ENCODE peak calls at places on chromosomes 4 and X, in six cellular contexts. One of them, this sample, is unnamed. For H3K4me1 and H3K36me3, the result is how much of the 10 kb centered on the place peaks cover.

GRCh38 chrX:45757272-45757671 is 556.6 kb upstream of the DIPK2B start:
- DNase-seq in right lobe of liver: no peak
- DNase-seq in PC-3: no peak
- DNase-seq in breast epithelium: no peak
- DNase-seq in K562: no peak
- DNase-seq in heart left ventricle: no peak
- DNase-seq in this sample: no peak

GRCh38 chr4:7817877-7818675 is 121.6 kb downstream of the AFAP1 start:
- DNase-seq in heart left ventricle: no peak
- DNase-seq in PC-3: no peak
- DNase-seq in K562: no peak
- DNase-seq in breast epithelium: no peak
- DNase-seq in right lobe of liver: no peak
- DNase-seq in this sample: no peak

GRCh38 chr4:21410372-21410771 is 538.2 kb downstream of the KCNIP4 start:
- DNase-seq in heart left ventricle: no peak
- DNase-seq in PC-3: no peak
- DNase-seq in right lobe of liver: no peak
- DNase-seq in K562: no peak
- DNase-seq in breast epithelium: no peak
- DNase-seq in this sample: no peak

GRCh38 chr4:148056879-148057278 is 325.0 kb downstream of the ARHGAP10 start:
- DNase-seq in PC-3: peak
- DNase-seq in right lobe of liver: peak
- DNase-seq in breast epithelium: no peak
- DNase-seq in heart left ventricle: no peak
- DNase-seq in K562: peak
- DNase-seq in this sample: no peak

GRCh38 chr4:78611215-78611558 is 59.6 kb downstream of the ANXA3 start:
- DNase-seq in heart left ventricle: no peak
- DNase-seq in K562: no peak
- DNase-seq in PC-3: no peak
- DNase-seq in breast epithelium: no peak
- DNase-seq in right lobe of liver: no peak
- DNase-seq in this sample: no peak

GRCh38 chrX:128975716-128976115 is 547.6 kb downstream of the SMARCA1 start:
- DNase-seq in PC-3: peak
- DNase-seq in K562: peak
- DNase-seq in heart left ventricle: no peak
- DNase-seq in right lobe of liver: no peak
- DNase-seq in breast epithelium: no peak
- DNase-seq in this sample: no peak

GRCh38 chrX:9717376-9717775 is 48.3 kb downstream of the GPR143 start:
- DNase-seq in K562: no peak
- DNase-seq in PC-3: no peak
- DNase-seq in right lobe of liver: no peak
- DNase-seq in breast epithelium: no peak
- DNase-seq in heart left ventricle: no peak
- DNase-seq in this sample: no peak

GRCh38 chr4:79413486-79413885 is 5.5 kb upstream of the GK2 start:
- DNase-seq in heart left ventricle: no peak
- DNase-seq in PC-3: no peak
- DNase-seq in K562: no peak
- DNase-seq in breast epithelium: no peak
- DNase-seq in right lobe of liver: no peak
- DNase-seq in this sample: no peak

GRCh38 chr4:74006009-74006476 is 7.6 kb upstream of the CXCL5 start:
- DNase-seq in breast epithelium: no peak
- DNase-seq in heart left ventricle: no peak
- DNase-seq in PC-3: peak
- DNase-seq in K562: no peak
- DNase-seq in right lobe of liver: no peak
- DNase-seq in this sample: no peak

GRCh38 chrX:12080265-12080664 is 58.0 kb upstream of the FRMPD4 start:
- DNase-seq in right lobe of liver: no peak
- DNase-seq in heart left ventricle: no peak
- DNase-seq in PC-3: peak
- DNase-seq in breast epithelium: no peak
- DNase-seq in K562: peak
- DNase-seq in this sample: peak

GRCh38 chrX:17039826-17040225 is 93.4 kb downstream of the REPS2 start:
- DNase-seq in breast epithelium: no peak
- DNase-seq in PC-3: peak
- DNase-seq in right lobe of liver: no peak
- DNase-seq in K562: no peak
- DNase-seq in heart left ventricle: no peak
- DNase-seq in this sample: no peak

GRCh38 chr4:142383800-142384470 is 462.2 kb downstream of the INPP4B start:
- DNase-seq in breast epithelium: no peak
- DNase-seq in K562: no peak
- DNase-seq in heart left ventricle: no peak
- DNase-seq in PC-3: no peak
- DNase-seq in right lobe of liver: no peak
- DNase-seq in this sample: no peak

GRCh38 chr4:23476514-23477090 is 413.2 kb downstream of the PPARGC1A start:
- DNase-seq in PC-3: peak
- DNase-seq in right lobe of liver: no peak
- DNase-seq in K562: no peak
- DNase-seq in heart left ventricle: no peak
- DNase-seq in breast epithelium: no peak
- DNase-seq in this sample: no peak

GRCh38 chr4:184694412-184694956 is 39.4 kb downstream of the CENPU start:
- DNase-seq in PC-3: no peak
- DNase-seq in breast epithelium: no peak
- DNase-seq in heart left ventricle: no peak
- DNase-seq in K562: no peak
- DNase-seq in right lobe of liver: no peak
- DNase-seq in this sample: no peak

GRCh38 chr4:48065587-48066052 is 49.0 kb downstream of the NIPAL1 start:
- DNase-seq in breast epithelium: no peak
- DNase-seq in K562: no peak
- DNase-seq in PC-3: no peak
- DNase-seq in heart left ventricle: no peak
- DNase-seq in right lobe of liver: no peak
- DNase-seq in this sample: no peak

GRCh38 chrX:101430457-101431078 is 22.5 kb downstream of the HNRNPH2 start:
- DNase-seq in PC-3: peak
- DNase-seq in right lobe of liver: no peak
- DNase-seq in K562: no peak
- DNase-seq in heart left ventricle: no peak
- DNase-seq in breast epithelium: no peak
- DNase-seq in this sample: no peak

GRCh38 chr4:40719008-40719623 is 30.6 kb upstream of the NSUN7 start:
- DNase-seq in K562: peak
- DNase-seq in right lobe of liver: no peak
- DNase-seq in breast epithelium: no peak
- DNase-seq in heart left ventricle: no peak
- DNase-seq in PC-3: peak
- DNase-seq in this sample: no peak

GRCh38 chr4:73414936-73415271 is 10.8 kb downstream of the ALB start:
- DNase-seq in right lobe of liver: no peak
- DNase-seq in PC-3: no peak
- DNase-seq in breast epithelium: no peak
- DNase-seq in K562: no peak
- DNase-seq in heart left ventricle: no peak
- DNase-seq in this sample: no peak

GRCh38 chr4:91957963-91958362 is 345.8 kb upstream of the GRID2 start:
- DNase-seq in K562: no peak
- DNase-seq in heart left ventricle: no peak
- DNase-seq in breast epithelium: no peak
- DNase-seq in right lobe of liver: no peak
- DNase-seq in PC-3: no peak
- DNase-seq in this sample: no peak

GRCh38 chrX:38156838-38157237 is 63.8 kb downstream of the SRPX start:
- DNase-seq in heart left ventricle: no peak
- DNase-seq in K562: peak
- DNase-seq in PC-3: no peak
- DNase-seq in breast epithelium: no peak
- DNase-seq in right lobe of liver: no peak
- DNase-seq in this sample: no peak

GRCh38 chr4:6695660-6696581 is 2.2 kb downstream of the S100P start:
- DNase-seq in K562: no peak
- DNase-seq in breast epithelium: peak
- DNase-seq in heart left ventricle: no peak
- DNase-seq in PC-3: peak
- DNase-seq in right lobe of liver: peak
- DNase-seq in this sample: peak

GRCh38 chr4:14752341-14753046 is 249.8 kb upstream of the CPEB2 start:
- DNase-seq in breast epithelium: no peak
- DNase-seq in right lobe of liver: no peak
- DNase-seq in heart left ventricle: no peak
- DNase-seq in K562: no peak
- DNase-seq in PC-3: no peak
- DNase-seq in this sample: no peak

GRCh38 chr4:7725951-7726350 is 213.7 kb downstream of the AFAP1 start:
- DNase-seq in heart left ventricle: peak
- DNase-seq in right lobe of liver: no peak
- DNase-seq in K562: no peak
- DNase-seq in breast epithelium: no peak
- DNase-seq in PC-3: peak
- DNase-seq in this sample: no peak

GRCh38 chr4:110623710-110624015 is 786 bp upstream of the PITX2 start:
- DNase-seq in breast epithelium: no peak
- DNase-seq in heart left ventricle: no peak
- DNase-seq in K562: no peak
- DNase-seq in right lobe of liver: no peak
- DNase-seq in PC-3: no peak
- DNase-seq in this sample: no peak
- H3K4me1 ChIP-seq in breast epithelium: under half
- H3K4me1 ChIP-seq in heart left ventricle: under half
- H3K4me1 ChIP-seq in K562: under half
- H3K4me1 ChIP-seq in right lobe of liver: under half
- H3K4me1 ChIP-seq in PC-3: under half
- H3K4me1 ChIP-seq in this sample: under half

DNA sequence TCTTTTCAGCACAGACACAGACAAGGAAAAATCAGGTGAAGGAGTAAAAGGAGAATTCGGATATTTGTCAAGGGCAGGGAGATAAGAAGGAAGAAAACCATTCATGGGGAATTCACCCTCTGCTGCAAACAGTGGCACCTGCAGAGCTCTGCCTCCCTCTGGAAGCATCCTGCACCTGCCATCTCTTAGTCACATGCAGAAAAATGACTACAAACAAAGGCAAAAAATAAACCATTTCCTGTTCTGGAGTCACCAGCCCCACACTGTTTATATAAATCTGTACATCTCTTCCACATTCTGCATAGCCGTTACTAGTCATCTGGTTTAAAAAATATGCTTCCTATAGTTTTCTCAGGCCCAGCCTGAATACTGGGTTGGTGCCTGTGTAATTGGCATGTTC is 205.3 kb downstream of the ARAP2 start:
- DNase-seq in K562: no peak
- DNase-seq in right lobe of liver: no peak
- DNase-seq in heart left ventricle: no peak
- DNase-seq in breast epithelium: no peak
- DNase-seq in PC-3: no peak
- DNase-seq in this sample: no peak
- TF ChIP-seq CTCF in K562: no peak
- TF ChIP-seq CTCF in right lobe of liver: no peak
- TF ChIP-seq CTCF in heart left ventricle: no peak
- TF ChIP-seq CTCF in breast epithelium: no peak
- TF ChIP-seq CTCF in PC-3: no peak
- TF ChIP-seq CTCF in this sample: no peak

GRCh38 chrX:2490634-2491033 is 10.1 kb downstream of the DHRSX start:
- DNase-seq in K562: no peak
- DNase-seq in PC-3: no peak
- DNase-seq in breast epithelium: peak
- DNase-seq in heart left ventricle: no peak
- DNase-seq in right lobe of liver: peak
- DNase-seq in this sample: no peak

GRCh38 chrX:2495595-2495994 is 5.2 kb downstream of the DHRSX start:
- DNase-seq in breast epithelium: no peak
- DNase-seq in K562: no peak
- DNase-seq in right lobe of liver: peak
- DNase-seq in heart left ventricle: no peak
- DNase-seq in PC-3: no peak
- DNase-seq in this sample: no peak

GRCh38 chrX:2488621-2489285 is 12.0 kb downstream of the DHRSX start:
- DNase-seq in K562: no peak
- DNase-seq in PC-3: no peak
- DNase-seq in breast epithelium: no peak
- DNase-seq in right lobe of liver: peak
- DNase-seq in heart left ventricle: no peak
- DNase-seq in this sample: no peak

GRCh38 chrX:2489446-2490445 is 11.0 kb downstream of the DHRSX start:
- DNase-seq in heart left ventricle: peak
- DNase-seq in right lobe of liver: peak
- DNase-seq in PC-3: no peak
- DNase-seq in breast epithelium: no peak
- DNase-seq in K562: no peak
- DNase-seq in this sample: no peak

DNA sequence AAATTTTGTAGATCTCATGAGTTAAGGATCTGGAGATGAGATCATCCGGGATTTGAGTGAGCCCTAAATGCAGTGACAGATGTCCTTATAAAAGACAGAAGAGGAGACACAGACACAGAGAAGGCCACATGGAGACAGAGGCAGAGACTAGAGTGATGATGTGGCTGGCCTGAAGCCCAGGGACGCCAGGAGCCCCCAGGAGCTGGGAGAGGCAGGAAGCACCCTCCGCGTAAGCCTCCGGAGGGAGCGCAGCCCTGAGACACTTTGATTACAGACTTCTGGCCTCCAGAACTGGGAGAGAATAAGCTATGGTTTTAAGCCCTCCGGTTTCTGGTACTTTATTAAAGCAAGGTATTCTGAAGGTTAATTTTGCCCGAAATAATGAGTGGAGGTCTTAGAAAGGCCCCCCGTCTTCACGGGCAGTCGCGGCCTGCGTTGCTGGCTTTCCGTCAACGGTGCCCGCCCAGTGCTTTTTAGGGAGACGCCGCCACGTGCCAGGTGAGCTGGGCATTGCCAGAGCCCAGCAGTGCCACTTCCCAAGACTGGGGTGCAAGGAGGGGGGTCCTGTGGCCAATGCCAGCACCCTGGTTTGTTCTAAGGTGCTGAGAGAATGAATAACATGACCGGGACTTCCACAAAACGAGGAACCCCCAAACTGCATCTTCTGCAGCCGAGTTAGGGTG is 8.1 kb downstream of the DHRSX start:
- DNase-seq in right lobe of liver: peak
- DNase-seq in PC-3: no peak
- DNase-seq in heart left ventricle: peak
- DNase-seq in K562: no peak
- DNase-seq in breast epithelium: no peak
- DNase-seq in this sample: no peak
- H3K36me3 ChIP-seq in right lobe of liver: under half
- H3K36me3 ChIP-seq in PC-3: under half
- H3K36me3 ChIP-seq in heart left ventricle: half or more
- H3K36me3 ChIP-seq in K562: under half
- H3K36me3 ChIP-seq in breast epithelium: under half
- H3K36me3 ChIP-seq in this sample: under half

DNA sequence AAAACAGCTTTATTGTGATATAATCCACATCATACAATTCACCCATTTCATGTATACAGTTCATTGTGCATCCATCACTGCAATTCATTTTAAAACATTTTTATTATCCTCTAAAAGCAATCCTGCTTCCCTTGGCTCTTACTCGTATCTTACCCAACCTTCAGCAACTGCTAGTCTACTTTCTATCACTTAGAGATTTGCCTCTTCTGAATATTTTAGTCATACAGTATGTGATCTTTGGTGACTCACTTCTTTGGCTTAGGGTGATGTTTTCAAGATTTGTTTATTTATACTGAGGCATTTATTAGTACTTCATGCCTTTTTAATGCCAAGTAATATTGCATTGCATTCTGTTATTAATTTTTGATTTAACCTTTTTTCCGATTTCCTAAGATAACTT is 15.0 kb upstream of the MSMO1 start:
- DNase-seq in right lobe of liver: no peak
- DNase-seq in K562: no peak
- DNase-seq in breast epithelium: no peak
- DNase-seq in heart left ventricle: no peak
- DNase-seq in PC-3: peak
- DNase-seq in this sample: no peak
- H3K4me1 ChIP-seq in right lobe of liver: under half
- H3K4me1 ChIP-seq in K562: under half
- H3K4me1 ChIP-seq in breast epithelium: under half
- H3K4me1 ChIP-seq in heart left ventricle: under half
- H3K4me1 ChIP-seq in PC-3: under half
- H3K4me1 ChIP-seq in this sample: under half